ENCODE peak calls at places on chromosomes 1 and 21, in nine cellular contexts. O is IMR-90, P is neural progenitor cell, L is hepatocyte, K is A549, M is fibroblast of lung, B is endothelial cell of umbilical vein, W is HepG2, F is PC-9. G is an unnamed sample.

GRCh38 chr21:41761211-41762181 is 5.4 kb downstream of the RIPK4 start:
- DNase-seq in O (no peak), P (peak), L (peak), K (peak), M (no peak), B (no peak), W (peak), F (peak), G (no peak)

GRCh38 chr1:184593612-184594011 is 161.0 kb downstream of the EDEM3 start:
- DNase-seq in O (peak), P (no peak), L (no peak), K (peak), M (peak), B (no peak), W (no peak), F (no peak), G (no peak)

GRCh38 chr1:245154429-245155185 is at the start of gene KIF26B:
- DNase-seq in O (peak), P (peak), L (peak), K (peak), M (peak), B (peak), W (peak), F (peak), G (peak)

GRCh38 chr1:158037876-158038359 is 44.5 kb downstream of the KIRREL1 start:
- DNase-seq in O (peak), P (no peak), L (no peak), K (peak), M (peak), B (peak), W (no peak), F (peak), G (no peak)

GRCh38 chr1:98056781-98057180 is 135.9 kb upstream of the DPYD start:
- DNase-seq in O (no peak), P (no peak), L (no peak), K (no peak), M (no peak), B (no peak), W (no peak), F (no peak), G (no peak)

GRCh38 chr1:46174448-46175231 is at the start of gene TSPAN1:
- DNase-seq in O (peak), P (no peak), L (peak), K (no peak), M (no peak), B (no peak), W (no peak), F (no peak), G (no peak)

GRCh38 chr1:101207891-101208290 is 28.9 kb upstream of the S1PR1 start:
- DNase-seq in O (peak), P (no peak), L (no peak), K (no peak), M (peak), B (no peak), W (no peak), F (no peak), G (no peak)

GRCh38 chr1:212624976-212625501 is 16.5 kb downstream of the ATF3 start:
- DNase-seq in O (no peak), P (no peak), L (no peak), K (no peak), M (no peak), B (no peak), W (no peak), F (no peak), G (no peak)

GRCh38 chr1:80882552-80882951 is 918.2 kb upstream of the ADGRL2 start:
- DNase-seq in O (peak), P (no peak), L (peak), K (peak), M (peak), B (peak), W (peak), F (no peak), G (no peak)

GRCh38 chr1:22955146-22955545 is 17.5 kb downstream of the LACTBL1 start:
- DNase-seq in O (no peak), P (no peak), L (no peak), K (no peak), M (no peak), B (no peak), W (no peak), F (no peak), G (no peak)

GRCh38 chr1:217273866-217274265 is 357.0 kb downstream of the GPATCH2 start:
- DNase-seq in O (peak), P (no peak), L (no peak), K (no peak), M (peak), B (no peak), W (no peak), F (no peak), G (no peak)

GRCh38 chr1:200908158-200908868 is 13.6 kb downstream of the INAVA start:
- DNase-seq in O (no peak), P (no peak), L (no peak), K (no peak), M (no peak), B (no peak), W (no peak), F (no peak), G (no peak)

GRCh38 chr1:230166366-230167132 is 99.5 kb downstream of the GALNT2 start:
- DNase-seq in O (no peak), P (no peak), L (no peak), K (no peak), M (no peak), B (no peak), W (no peak), F (no peak), G (no peak)

GRCh38 chr1:30527511-30528140 is 195.8 kb downstream of the MATN1 start:
- DNase-seq in O (no peak), P (no peak), L (no peak), K (no peak), M (peak), B (no peak), W (no peak), F (no peak), G (no peak)

GRCh38 chr1:71881611-71882010 is 400.7 kb downstream of the NEGR1 start:
- DNase-seq in O (peak), P (no peak), L (no peak), K (no peak), M (peak), B (no peak), W (no peak), F (no peak), G (no peak)

GRCh38 chr1:41524676-41525675 is 40.5 kb upstream of the EDN2 start:
- DNase-seq in O (no peak), P (no peak), L (no peak), K (no peak), M (no peak), B (no peak), W (no peak), F (no peak), G (no peak)

GRCh38 chr1:12541274-12542137 is 76.5 kb downstream of the DHRS3 start:
- DNase-seq in O (peak), P (peak), L (peak), K (no peak), M (peak), B (peak), W (no peak), F (no peak), G (peak)

GRCh38 chr1:12542138-12542465 is 75.9 kb downstream of the DHRS3 start:
- DNase-seq in O (no peak), P (no peak), L (no peak), K (no peak), M (no peak), B (no peak), W (no peak), F (no peak), G (no peak)

GRCh38 chr1:12539320-12539704 is 78.7 kb downstream of the DHRS3 start:
- DNase-seq in O (no peak), P (no peak), L (no peak), K (no peak), M (no peak), B (no peak), W (no peak), F (no peak), G (no peak)

GRCh38 chr1:12539705-12540579 is 78.1 kb downstream of the DHRS3 start:
- DNase-seq in O (peak), P (peak), L (peak), K (peak), M (peak), B (peak), W (peak), F (no peak), G (peak)

GRCh38 chr1:12540580-12541273 is 77.3 kb downstream of the DHRS3 start:
- DNase-seq in O (no peak), P (no peak), L (no peak), K (no peak), M (no peak), B (no peak), W (no peak), F (no peak), G (no peak)
- H3K4me2 ChIP-seq in O (peak), P (peak), L (peak), K (peak), M (peak), B (no peak), W (peak), F (no peak), G (peak)

DNA sequence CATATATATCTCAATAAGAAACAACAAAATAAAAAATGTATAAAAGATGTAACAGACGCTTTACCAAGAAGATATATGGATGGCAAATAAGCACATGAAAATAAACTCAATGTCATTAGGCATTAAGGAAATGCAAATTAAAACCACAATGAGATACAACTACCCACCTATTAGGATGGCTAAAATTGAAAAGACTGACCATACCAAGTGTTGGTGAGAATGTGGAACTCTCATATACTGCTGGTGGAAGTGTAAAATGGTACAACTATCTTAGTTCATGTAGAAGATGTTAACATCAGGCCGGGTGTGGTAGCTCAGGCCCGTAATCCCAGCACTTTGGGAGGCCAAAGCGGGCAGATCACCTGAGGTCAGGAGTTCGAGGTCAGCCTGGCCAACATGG is 42.3 kb upstream of the TTC22 start:
- DNase-seq in O (no peak), P (no peak), L (no peak), K (no peak), M (no peak), B (no peak), W (no peak), F (no peak), G (no peak)
- H3K4me2 ChIP-seq in O (no peak), P (no peak), L (no peak), K (no peak), M (no peak), B (no peak), W (no peak), F (no peak), G (no peak)

DNA sequence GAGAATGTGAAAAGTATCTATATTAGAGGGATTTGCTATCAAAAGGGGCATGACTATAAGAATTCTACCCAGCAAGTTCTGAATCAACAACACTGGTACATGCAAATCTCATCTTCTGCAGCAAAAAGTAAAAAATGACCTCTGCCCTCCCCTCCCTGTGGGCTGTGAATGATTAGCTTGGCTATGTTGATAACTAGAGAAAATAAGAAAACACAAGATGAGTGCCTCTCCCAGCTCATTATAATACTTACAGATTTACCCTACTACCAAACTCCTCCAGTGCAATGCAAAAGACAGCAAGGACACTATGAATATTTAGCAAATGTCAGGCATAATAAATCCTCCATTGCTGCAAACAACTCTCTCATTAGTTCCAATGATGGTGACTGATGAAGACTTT is 102.4 kb downstream of the SLC45A1 start:
- DNase-seq in O (no peak), P (no peak), L (no peak), K (no peak), M (no peak), B (no peak), W (peak), F (no peak), G (no peak)
- H3K4me2 ChIP-seq in O (peak), P (peak), L (peak), K (peak), M (peak), B (no peak), W (peak), F (peak), G (no peak)

GRCh38 chr1:108190686-108191416 is 9.3 kb downstream of the SLC25A24 start:
- DNase-seq in O (no peak), P (no peak), L (no peak), K (no peak), M (no peak), B (no peak), W (no peak), F (no peak), G (peak)
- H3K4me2 ChIP-seq in O (no peak), P (no peak), L (no peak), K (no peak), M (no peak), B (no peak), W (no peak), F (no peak), G (no peak)

GRCh38 chr1:193368302-193368701 is 181.9 kb upstream of the B3GALT2 start:
- DNase-seq in O (no peak), P (no peak), L (no peak), K (no peak), M (peak), B (peak), W (no peak), F (no peak), G (no peak)
- H3K4me2 ChIP-seq in O (peak), P (no peak), L (no peak), K (no peak), M (peak), B (peak), W (peak), F (peak), G (no peak)

DNA sequence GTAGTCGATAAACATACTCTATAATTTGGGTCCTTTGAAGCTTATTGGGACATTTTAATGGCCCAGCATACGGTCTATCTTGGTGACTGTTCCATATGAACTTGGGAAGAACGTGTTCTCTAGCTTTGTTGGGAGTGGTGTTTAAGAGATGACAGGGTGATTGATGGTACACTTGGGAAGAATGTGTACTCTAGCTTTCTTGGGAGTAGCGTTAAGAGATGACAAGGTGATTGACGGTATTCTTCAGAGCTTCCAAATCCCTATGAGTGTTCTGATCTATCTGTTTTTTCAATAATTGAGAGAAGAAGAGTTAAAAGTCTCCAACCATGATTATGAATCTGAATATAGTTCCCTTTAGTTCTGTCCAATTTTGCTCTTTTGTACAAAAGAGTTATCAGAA is 9.4 kb downstream of the NPHP4 start:
- DNase-seq in O (no peak), P (no peak), L (no peak), K (peak), M (peak), B (no peak), W (no peak), F (no peak), G (peak)
- H3K4me2 ChIP-seq in O (no peak), P (no peak), L (no peak), K (no peak), M (no peak), B (no peak), W (no peak), F (no peak), G (no peak)

GRCh38 chr1:88910401-88910800 is 19.0 kb upstream of the GTF2B start:
- DNase-seq in O (no peak), P (no peak), L (no peak), K (no peak), M (no peak), B (no peak), W (no peak), F (no peak), G (no peak)
- H3K4me2 ChIP-seq in O (no peak), P (no peak), L (no peak), K (no peak), M (no peak), B (no peak), W (no peak), F (no peak), G (no peak)